ENCODE peak calls at places on chromosomes 5 and 9, in five cellular contexts. W is GM12878, X is GM12891, N is HepG2, C is K562. D is an unnamed sample.

GRCh38 chr5:162163663-162164062 is 96.1 kb downstream of the GABRG2 start:
- DNase-seq in X (no peak), W (no peak), C (no peak), N (no peak), D (no peak)

GRCh38 chr5:55037046-55037771 is 13.2 kb downstream of the GZMK start:
- DNase-seq in W (no peak), C (no peak), X (no peak), N (no peak), D (no peak)

GRCh38 chr5:146027746-146028145 is 77.6 kb downstream of the PLAC8L1 start:
- DNase-seq in X (no peak), C (no peak), W (no peak), N (no peak), D (no peak)

GRCh38 chr9:121842612-121842978 is 191.2 kb downstream of the DAB2IP start:
- DNase-seq in W (no peak), N (peak), C (no peak), X (no peak), D (no peak)

GRCh38 chr5:34687269-34688011 is 31.3 kb downstream of the RAI14 start:
- DNase-seq in W (no peak), C (peak), X (no peak), N (no peak), D (no peak)

GRCh38 chr5:10536931-10537579 is 26.8 kb upstream of the ANKRD33B start:
- DNase-seq in N (no peak), W (no peak), X (no peak), C (no peak), D (no peak)

GRCh38 chr9:124347206-124347967 is 67.9 kb downstream of the PSMB7 start:
- DNase-seq in C (no peak), X (no peak), N (no peak), W (no peak), D (no peak)

GRCh38 chr5:152406082-152406481 is 1.0 kb upstream of the NMUR2 start:
- DNase-seq in X (no peak), N (no peak), C (no peak), W (no peak), D (no peak)

GRCh38 chr9:125929846-125930245 is 182.7 kb downstream of the PBX3 start:
- DNase-seq in C (no peak), X (no peak), N (no peak), W (no peak), D (no peak)

GRCh38 chr5:170589643-170590042 is 85.8 kb downstream of the KCNIP1 start:
- DNase-seq in C (no peak), N (no peak), W (no peak), X (no peak), D (no peak)

GRCh38 chr9:109753308-109753707 is 26.7 kb upstream of the PALM2AKAP2 start:
- DNase-seq in X (no peak), C (no peak), N (no peak), W (no peak), D (no peak)

GRCh38 chr9:98775831-98776441 is 20.4 kb downstream of the ANKS6 start:
- DNase-seq in N (peak), C (peak), W (no peak), X (peak), D (peak)

GRCh38 chr9:121125590-121125989 is 50.8 kb downstream of the CNTRL start:
- DNase-seq in C (no peak), X (no peak), W (no peak), N (no peak), D (no peak)

GRCh38 chr9:982660-983240 is 6.3 kb downstream of the DMRT3 start:
- DNase-seq in C (no peak), X (no peak), W (no peak), N (no peak), D (no peak)

GRCh38 chr9:123339666-123340414 is 16.2 kb upstream of the CRB2 start:
- DNase-seq in C (no peak), X (no peak), W (peak), N (no peak), D (no peak)

GRCh38 chr5:58466939-58467338 is 7.1 kb upstream of the PLK2 start:
- DNase-seq in X (no peak), W (no peak), C (no peak), N (no peak), D (no peak)

GRCh38 chr9:78697653-78698052 is 400.7 kb downstream of the PSAT1 start:
- DNase-seq in C (no peak), N (no peak), X (no peak), W (no peak), D (no peak)

GRCh38 chr9:98191615-98192502 is 578 bp downstream of the CORO2A start:
- DNase-seq in X (peak), C (peak), W (no peak), N (no peak), D (peak)

GRCh38 chr9:128072144-128073021 is 4.4 kb downstream of the SLC25A25 start:
- DNase-seq in C (no peak), W (peak), N (no peak), X (no peak), D (no peak)

GRCh38 chr5:36147681-36148080 is 4.0 kb downstream of the LMBRD2 start:
- DNase-seq in C (no peak), X (no peak), W (no peak), N (no peak), D (no peak)

GRCh38 chr5:178149199-178149932 is 4.3 kb downstream of the NHP2 start:
- DNase-seq in W (no peak), C (no peak), X (no peak), N (no peak), D (no peak)

GRCh38 chr9:83981126-83981871 is 694 bp downstream of the RMI1 start:
- DNase-seq in C (no peak), X (no peak), W (no peak), N (no peak), D (no peak)

GRCh38 chr5:142618125-142618524 is 67.8 kb downstream of the FGF1 start:
- DNase-seq in W (no peak), C (no peak), X (no peak), N (no peak), D (no peak)

GRCh38 chr9:87883990-87884389 is 1.3 kb downstream of the SPATA31E1 start:
- DNase-seq in W (no peak), X (no peak), N (no peak), C (peak), D (no peak)

GRCh38 chr9:9998491-9999287 is 614.1 kb downstream of the PTPRD start:
- DNase-seq in X (no peak), N (peak), W (no peak), C (no peak), D (no peak)

GRCh38 chr5:126499742-126500396 is 76.7 kb downstream of the GRAMD2B start:
- DNase-seq in C (peak), X (peak), W (no peak), N (peak), D (no peak)

GRCh38 chr9:21782207-21782606 is 20.2 kb upstream of the MTAP start:
- DNase-seq in C (no peak), N (no peak), W (no peak), X (no peak), D (no peak)

GRCh38 chr5:172830876-172831662 is 3.0 kb upstream of the ERGIC1 start:
- DNase-seq in N (no peak), W (no peak), X (no peak), C (no peak), D (no peak)

GRCh38 chr5:140145818-140146522 is 20.2 kb downstream of the IGIP start:
- DNase-seq in W (no peak), C (peak), N (peak), X (peak), D (peak)

GRCh38 chr9:28032178-28032532 is 458.9 kb upstream of the C9orf72 start:
- DNase-seq in W (no peak), N (no peak), X (no peak), C (no peak), D (no peak)

GRCh38 chr5:102832445-102832844 is 77.3 kb downstream of the PAM start:
- DNase-seq in X (no peak), C (no peak), W (no peak), N (no peak), D (no peak)

GRCh38 chr9:85741112-85741874 is 461 bp downstream of the AGTPBP1 start:
- DNase-seq in W (no peak), X (peak), N (peak), C (peak), D (peak)

GRCh38 chr9:36158917-36159316 is 10.3 kb upstream of the CCIN start:
- DNase-seq in C (no peak), N (no peak), W (no peak), X (no peak), D (no peak)

GRCh38 chr5:53031695-53032096 is 42.5 kb downstream of the ITGA2 start:
- DNase-seq in X (no peak), W (no peak), C (no peak), N (peak), D (no peak)

GRCh38 chr5:124411089-124411488 is 335.4 kb downstream of the ZNF608 start:
- DNase-seq in N (no peak), W (peak), X (no peak), C (no peak), D (no peak)

GRCh38 chr5:107831612-107832395 is 161.1 kb upstream of the EFNA5 start:
- DNase-seq in W (no peak), C (no peak), X (no peak), N (no peak), D (no peak)

GRCh38 chr9:8857330-8858249 is 1058.0 kb upstream of the DMAC1 start:
- DNase-seq in W (no peak), N (no peak), C (no peak), X (no peak), D (no peak)
- TF ChIP-seq POLR2A in W (no peak), N (no peak), C (no peak), X (no peak), D (no peak)

GRCh38 chr5:51559921-51560658 is 176.8 kb downstream of the ISL1 start:
- DNase-seq in N (no peak), W (no peak), X (no peak), C (no peak), D (no peak)

GRCh38 chr5:51558682-51559081 is 175.4 kb downstream of the ISL1 start:
- DNase-seq in C (no peak), W (no peak), N (no peak), X (no peak), D (no peak)

GRCh38 chr5:51556833-51557232 is 173.6 kb downstream of the ISL1 start:
- DNase-seq in N (no peak), W (no peak), C (no peak), X (no peak), D (no peak)

GRCh38 chr5:51559390-51559789 is 176.1 kb downstream of the ISL1 start:
- DNase-seq in C (no peak), W (no peak), N (no peak), X (no peak), D (no peak)
- TF ChIP-seq POLR2AphosphoS5 in C (no peak), W (no peak), N (no peak), X (no peak), D (no peak)

GRCh38 chr9:131658753-131659129 is 81.1 kb downstream of the RAPGEF1 start:
- DNase-seq in X (no peak), C (no peak), W (no peak), N (no peak), D (no peak)

GRCh38 chr9:131663288-131663687 is 76.6 kb downstream of the RAPGEF1 start:
- DNase-seq in X (no peak), W (no peak), C (no peak), N (no peak), D (no peak)

GRCh38 chr9:131660466-131661405 is 79.1 kb downstream of the RAPGEF1 start:
- DNase-seq in X (no peak), N (no peak), W (no peak), C (no peak), D (no peak)

GRCh38 chr9:131666029-131666428 is 73.8 kb downstream of the RAPGEF1 start:
- DNase-seq in N (no peak), C (no peak), X (no peak), W (no peak), D (no peak)

DNA sequence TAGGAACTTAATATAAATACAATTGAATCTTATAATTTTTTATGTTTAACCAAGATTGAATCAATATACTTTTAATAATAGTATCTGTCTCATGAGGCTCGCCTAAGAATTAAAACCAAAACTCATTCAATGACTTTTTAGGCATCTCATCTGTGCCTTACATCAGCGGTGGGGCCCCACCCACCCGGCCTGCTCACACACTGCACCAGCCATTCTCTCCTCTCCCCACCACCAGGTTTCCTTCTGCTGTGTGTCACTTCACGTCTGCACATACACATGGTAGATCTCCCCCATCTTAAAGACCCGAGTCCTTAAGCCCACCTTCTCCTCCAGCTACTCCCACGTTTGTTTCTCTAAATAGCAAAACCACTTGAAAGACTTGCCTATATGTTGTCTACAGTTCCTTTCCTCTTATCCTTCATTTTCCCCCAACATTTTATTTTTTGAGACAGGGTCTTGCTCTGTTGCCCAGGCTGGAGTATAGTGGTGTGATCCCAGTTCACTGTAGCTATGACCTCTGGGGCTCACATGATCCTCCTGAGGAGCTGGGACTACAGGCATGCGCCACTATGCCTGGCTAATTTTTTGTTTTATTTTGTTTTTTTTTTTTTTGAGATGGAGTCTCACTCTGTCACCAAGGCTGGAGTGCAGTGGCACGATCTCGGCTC is 77.8 kb downstream of the RAPGEF1 start:
- DNase-seq in C (peak), W (no peak), X (no peak), N (no peak), D (no peak)
- TF ChIP-seq TAF1 in C (no peak), W (no peak), X (no peak), N (no peak), D (no peak)

GRCh38 chr9:25864509-25864908 is 186.3 kb upstream of the TUSC1 start:
- DNase-seq in C (no peak), X (no peak), W (no peak), N (no peak), D (no peak)
- TF ChIP-seq POLR2A in C (no peak), X (no peak), W (no peak), N (no peak), D (no peak)

GRCh38 chr5:92976156-92976555 is 604.9 kb downstream of the NR2F1-AS1 start:
- DNase-seq in N (no peak), C (no peak), X (no peak), W (no peak), D (no peak)

GRCh38 chr5:92979716-92980115 is 601.3 kb downstream of the NR2F1-AS1 start:
- DNase-seq in X (no peak), W (no peak), N (no peak), C (no peak), D (no peak)

GRCh38 chr5:92980491-92980890 is 600.5 kb downstream of the NR2F1-AS1 start:
- DNase-seq in X (no peak), C (no peak), W (no peak), N (no peak), D (no peak)

GRCh38 chr5:92977766-92978555 is 603.1 kb downstream of the NR2F1-AS1 start:
- DNase-seq in C (no peak), W (no peak), N (no peak), X (no peak), D (no peak)
- TF ChIP-seq POLR2AphosphoS5 in C (no peak), W (no peak), N (no peak), X (no peak), D (no peak)

GRCh38 chr5:73120222-73121108 is at the start of gene TMEM171:
- DNase-seq in C (no peak), N (no peak), W (no peak), X (no peak), D (no peak)
- TF ChIP-seq TAF1 in C (no peak), N (no peak), W (no peak), X (no peak), D (no peak)

DNA sequence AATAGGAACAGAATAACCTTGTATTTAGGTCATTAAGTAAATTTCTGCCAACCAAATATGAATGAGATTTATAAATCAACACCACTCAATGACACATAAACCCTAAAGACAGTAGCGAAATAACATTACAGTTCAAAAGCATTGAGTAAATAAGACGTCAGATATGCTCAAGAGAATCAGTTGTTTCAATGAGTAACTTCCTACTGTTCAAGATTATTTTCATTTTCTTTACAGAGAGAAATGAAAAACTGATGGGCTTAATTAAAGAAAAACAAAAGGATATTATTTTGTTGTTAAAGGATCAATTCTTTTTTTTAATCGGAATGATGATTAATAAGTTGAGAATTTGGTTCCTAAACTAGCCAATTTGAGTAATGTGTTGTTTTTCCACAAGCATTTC is 150.1 kb downstream of the BNC2 start:
- DNase-seq in W (no peak), C (no peak), X (no peak), N (no peak), D (no peak)
- TF ChIP-seq POLR2A in W (no peak), C (no peak), X (no peak), N (no peak), D (no peak)

DNA sequence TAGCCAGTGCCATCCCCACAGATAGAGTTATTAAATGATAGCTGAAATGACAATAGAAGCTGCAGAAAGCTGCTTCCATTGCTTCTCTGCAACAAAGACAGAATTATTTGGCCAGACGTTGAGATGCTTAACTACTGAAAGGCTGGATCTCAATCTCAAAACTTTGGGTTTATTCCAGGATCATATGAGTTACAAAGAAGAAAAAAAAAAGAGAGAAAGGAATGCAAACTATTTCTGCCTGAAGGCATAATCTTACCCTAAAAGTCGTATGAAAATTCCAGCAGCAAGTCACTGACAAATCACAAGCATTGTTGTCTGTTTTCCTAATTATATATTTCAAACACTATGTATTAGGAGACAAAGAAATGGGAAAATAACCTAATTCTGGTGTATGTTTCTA is 12.8 kb upstream of the TYRP1 start:
- DNase-seq in X (no peak), C (no peak), N (no peak), W (no peak), D (no peak)
- TF ChIP-seq POLR2AphosphoS5 in X (no peak), C (no peak), N (no peak), W (no peak), D (no peak)

GRCh38 chr9:31415184-31415583 is 969.3 kb upstream of the ACO1 start:
- DNase-seq in N (no peak), W (no peak), C (no peak), X (no peak), D (no peak)

DNA sequence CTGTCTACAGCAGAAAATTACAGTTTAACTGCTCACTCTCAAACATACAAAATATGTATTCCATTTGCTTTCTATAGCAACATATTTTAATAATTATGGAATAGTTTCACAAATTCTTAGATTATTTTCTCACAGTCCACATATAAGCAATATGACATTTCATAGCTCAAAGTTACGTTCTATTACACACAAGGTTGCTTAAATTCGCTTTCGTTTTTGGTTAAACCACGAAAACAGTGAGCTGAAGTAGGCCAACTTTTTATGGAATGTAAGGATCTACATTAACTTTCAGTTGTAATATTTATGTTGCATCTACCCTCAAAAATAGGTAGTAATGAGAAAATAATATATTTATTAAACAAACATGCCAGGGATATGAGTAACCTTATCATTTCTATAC is 966.0 kb upstream of the ACO1 start:
- DNase-seq in C (no peak), X (no peak), W (no peak), N (no peak), D (no peak)
- TF ChIP-seq TAF1 in C (no peak), X (no peak), W (no peak), N (no peak), D (no peak)

GRCh38 chr9:136665111-136665703 is 2.5 kb downstream of the EGFL7 start:
- DNase-seq in W (no peak), N (no peak), C (no peak), X (peak), D (peak)
- TF ChIP-seq POLR2A in W (no peak), N (no peak), C (peak), X (no peak), D (no peak)

D was measured in GM12892.